ENCODE peak calls at places on chromosomes 5 and 9, in five cellular contexts. T is prostate gland, K is H1, X is A549, S is ovary. Q is an unnamed sample.

GRCh38 chr5:10366310-10367297 is 13.1 kb downstream of the MARCHF6 start:
- DNase-seq in T (peak), K (no peak), X (no peak), S (no peak), Q (peak)

GRCh38 chr9:137294091-137294683 is 7.9 kb downstream of the NRARP start:
- DNase-seq in T (no peak), K (no peak), X (peak), S (no peak), Q (no peak)

GRCh38 chr9:12666813-12667212 is 26.4 kb upstream of the TYRP1 start:
- DNase-seq in T (no peak), K (no peak), X (no peak), S (no peak), Q (no peak)

GRCh38 chr5:74232281-74232680 is 408.2 kb downstream of the ENC1 start:
- DNase-seq in T (no peak), K (no peak), X (no peak), S (no peak), Q (no peak)

GRCh38 chr5:65823820-65824445 is 101.9 kb downstream of the NLN start:
- DNase-seq in T (no peak), K (no peak), X (no peak), S (no peak), Q (no peak)

GRCh38 chr5:96302174-96302738 is 130.8 kb downstream of the PCSK1 start:
- DNase-seq in T (no peak), K (peak), X (no peak), S (no peak), Q (no peak)

GRCh38 chr5:170571331-170571731 is 67.5 kb downstream of the KCNIP1 start:
- DNase-seq in T (no peak), K (no peak), X (peak), S (no peak), Q (no peak)

GRCh38 chr5:73735032-73735734 is 109.2 kb downstream of the ARHGEF28 start:
- DNase-seq in T (no peak), K (no peak), X (no peak), S (no peak), Q (no peak)

GRCh38 chr5:52774005-52774410 is 13.7 kb upstream of the ITGA1 start:
- DNase-seq in T (no peak), K (no peak), X (no peak), S (no peak), Q (no peak)

GRCh38 chr9:131012023-131012334 is 3.0 kb downstream of the LAMC3 start:
- DNase-seq in T (no peak), K (no peak), X (no peak), S (no peak), Q (no peak)

GRCh38 chr9:25226901-25227686 is 451.1 kb downstream of the TUSC1 start:
- DNase-seq in T (no peak), K (no peak), X (no peak), S (no peak), Q (no peak)

GRCh38 chr9:126836216-126836615 is 24.2 kb upstream of the ZBTB34 start:
- DNase-seq in T (no peak), K (no peak), X (no peak), S (no peak), Q (no peak)

GRCh38 chr5:158586054-158586453 is 513.7 kb downstream of the EBF1 start:
- DNase-seq in T (no peak), K (no peak), X (no peak), S (no peak), Q (no peak)

GRCh38 chr9:123685489-123686083 is 244.3 kb downstream of the DENND1A start:
- DNase-seq in T (no peak), K (no peak), X (no peak), S (no peak), Q (no peak)

GRCh38 chr5:172235132-172235780 is 41.3 kb downstream of the EFCAB9 start:
- DNase-seq in T (no peak), K (no peak), X (peak), S (no peak), Q (no peak)

GRCh38 chr9:136926154-136926704 is 18.3 kb downstream of the FBXW5 start:
- DNase-seq in T (no peak), K (no peak), X (no peak), S (no peak), Q (no peak)

GRCh38 chr9:96080364-96080763 is 204.9 kb downstream of the ERCC6L2 start:
- DNase-seq in T (peak), K (no peak), X (peak), S (no peak), Q (no peak)

GRCh38 chr9:87479801-87480201 is 17.9 kb upstream of the DAPK1 start:
- DNase-seq in T (no peak), K (no peak), X (no peak), S (no peak), Q (peak)

GRCh38 chr9:125650271-125650737 is 56.7 kb downstream of the MAPKAP1 start:
- DNase-seq in T (no peak), K (no peak), X (no peak), S (no peak), Q (no peak)

GRCh38 chr5:5025774-5026406 is 114.2 kb upstream of the ADAMTS16 start:
- DNase-seq in T (no peak), K (no peak), X (no peak), S (no peak), Q (no peak)

GRCh38 chr5:139640432-139641115 is 7.6 kb upstream of the CXXC5 start:
- DNase-seq in T (no peak), K (no peak), X (no peak), S (no peak), Q (no peak)

GRCh38 chr5:28779161-28779754 is 1740.9 kb upstream of the CDH9 start:
- DNase-seq in T (no peak), K (no peak), X (peak), S (no peak), Q (no peak)

GRCh38 chr9:134484479-134484878 is 157.1 kb upstream of the COL5A1 start:
- DNase-seq in T (no peak), K (no peak), X (no peak), S (no peak), Q (no peak)

GRCh38 chr5:168301593-168302388 is 10.3 kb downstream of the WWC1 start:
- DNase-seq in T (no peak), K (no peak), X (peak), S (no peak), Q (peak)

GRCh38 chr5:43780586-43780985 is 177.6 kb downstream of the NNT start:
- DNase-seq in T (no peak), K (no peak), X (no peak), S (no peak), Q (no peak)

GRCh38 chr5:36688722-36689121 is 82.3 kb downstream of the SLC1A3 start:
- DNase-seq in T (no peak), K (no peak), X (peak), S (no peak), Q (no peak)

GRCh38 chr5:61263072-61263471 is 69.0 kb upstream of the ZSWIM6 start:
- DNase-seq in T (no peak), K (no peak), X (no peak), S (no peak), Q (no peak)

GRCh38 chr5:135271533-135272310 is 127.3 kb downstream of the MACROH2A1 start:
- DNase-seq in T (no peak), K (no peak), X (no peak), S (no peak), Q (no peak)

GRCh38 chr5:84729326-84729725 is 344.6 kb upstream of the EDIL3 start:
- DNase-seq in T (no peak), K (no peak), X (no peak), S (no peak), Q (no peak)

GRCh38 chr5:137372386-137373160 is 126.6 kb downstream of the SPOCK1 start:
- DNase-seq in T (no peak), K (no peak), X (no peak), S (no peak), Q (no peak)

GRCh38 chr9:16000826-16001225 is 448.0 kb downstream of the CCDC171 start:
- DNase-seq in T (no peak), K (no peak), X (no peak), S (no peak), Q (no peak)

GRCh38 chr5:19802686-19803085 is 185.3 kb downstream of the CDH18 start:
- DNase-seq in T (no peak), K (no peak), X (no peak), S (no peak), Q (no peak)

GRCh38 chr5:178261666-178262600 is 29.3 kb upstream of the PHYKPL start:
- DNase-seq in T (no peak), K (no peak), X (no peak), S (no peak), Q (no peak)

GRCh38 chr5:43432486-43433365 is 20.5 kb upstream of the CCL28 start:
- DNase-seq in T (peak), K (no peak), X (peak), S (no peak), Q (peak)

DNA sequence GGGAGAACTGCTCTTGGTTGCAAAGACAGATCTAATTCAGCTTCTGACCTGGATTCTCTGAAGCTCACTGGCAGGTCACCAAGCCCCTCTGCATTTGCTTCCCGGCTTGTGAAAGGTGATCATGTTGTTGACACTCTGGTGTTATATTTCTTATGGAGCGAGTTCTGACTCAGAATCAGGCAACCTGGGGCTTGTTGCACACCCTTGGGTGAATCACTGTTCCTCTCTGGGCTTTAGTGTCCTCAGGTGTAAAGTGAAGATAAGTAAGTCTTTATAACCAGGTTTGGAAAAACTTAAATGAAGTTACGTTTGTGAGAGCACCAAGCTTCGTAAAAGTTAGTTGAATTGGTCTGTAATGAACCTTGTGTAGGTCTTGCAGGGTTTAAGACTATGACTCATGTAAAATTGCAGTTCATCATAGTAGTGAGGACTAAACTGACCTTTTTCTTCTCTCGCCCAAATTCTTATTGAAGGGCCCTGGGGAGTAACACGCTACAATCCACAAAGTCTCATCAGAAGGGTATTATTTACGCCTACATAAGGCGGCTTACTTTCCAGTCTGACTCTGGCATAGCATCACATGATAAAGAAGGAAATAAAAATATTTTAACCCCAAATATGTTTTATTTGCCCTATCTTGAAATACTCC is 218.7 kb downstream of the TMEM38B start:
- DNase-seq in T (peak), K (no peak), X (peak), S (no peak), Q (no peak)
- TF ChIP-seq POLR2A in T (no peak), K (no peak), X (no peak), S (no peak), Q (no peak)

GRCh38 chr5:81972496-81972791 is 621 bp downstream of the ATG10 start:
- DNase-seq in T (no peak), K (no peak), X (no peak), S (no peak), Q (no peak)

GRCh38 chr5:81969912-81970311 is 1.9 kb upstream of the ATG10 start:
- DNase-seq in T (no peak), K (no peak), X (no peak), S (no peak), Q (no peak)

GRCh38 chr5:81969226-81969625 is 2.6 kb upstream of the ATG10 start:
- DNase-seq in T (no peak), K (no peak), X (no peak), S (no peak), Q (no peak)

GRCh38 chr5:81971086-81971693 is 633 bp upstream of the ATG10 start:
- DNase-seq in T (no peak), K (no peak), X (peak), S (no peak), Q (peak)

GRCh38 chr5:81971694-81972495 is at the start of gene ATG10:
- DNase-seq in T (peak), K (peak), X (peak), S (peak), Q (peak)
- TF ChIP-seq POLR2A in T (peak), K (peak), X (peak), S (peak), Q (peak)

DNA sequence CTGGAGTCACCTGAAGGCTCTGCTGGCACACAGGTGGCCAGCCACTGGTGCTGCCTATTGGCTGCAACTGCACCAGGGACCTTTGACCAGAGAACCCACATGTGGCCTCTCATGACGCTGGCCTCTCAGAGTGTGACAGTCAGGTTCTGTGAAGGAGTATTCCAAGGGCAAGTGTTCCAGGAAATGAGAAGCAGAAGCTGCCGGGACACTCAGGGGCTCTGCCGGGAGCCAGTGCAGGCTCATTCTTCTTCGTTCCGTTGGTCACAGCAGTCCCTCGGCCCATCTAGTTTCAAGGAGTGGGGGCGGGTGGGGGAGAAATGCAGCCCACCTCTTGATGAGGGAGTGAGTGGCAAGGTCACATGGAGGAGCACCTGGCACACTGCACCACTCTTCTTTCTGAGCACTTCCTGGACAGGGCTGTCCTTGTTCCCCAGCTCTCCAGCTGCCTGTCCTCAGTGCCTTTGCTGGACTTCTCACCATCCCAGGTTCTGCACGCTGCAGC is 237.5 kb downstream of the GADD45G start:
- DNase-seq in T (no peak), K (no peak), X (no peak), S (no peak), Q (peak)
- TF ChIP-seq POLR2A in T (no peak), K (no peak), X (no peak), S (no peak), Q (peak)

GRCh38 chr5:109409061-109409843 is 522 bp downstream of the PJA2 start:
- DNase-seq in T (peak), K (no peak), X (peak), S (peak), Q (peak)
- TF ChIP-seq POLR2A in T (peak), K (no peak), X (no peak), S (no peak), Q (no peak)

GRCh38 chr5:72402381-72402890 is 82.3 kb downstream of the PTCD2 start:
- DNase-seq in T (no peak), K (no peak), X (peak), S (no peak), Q (no peak)
- TF ChIP-seq POLR2A in T (no peak), K (no peak), X (no peak), S (no peak), Q (no peak)

Q was measured in transverse colon.